ENCODE peak calls at places on chromosome 15, in four cellular contexts. L, Y, X and O are unnamed samples.

GRCh38 chr15:58564967-58565366 is 133.2 kb downstream of the LIPC start:
- DNase-seq in L (no peak), Y (no peak), X (no peak), O (no peak)

GRCh38 chr15:94056314-94056713 is 175.0 kb upstream of the MCTP2 start:
- DNase-seq in L (no peak), Y (peak), X (peak), O (no peak)

GRCh38 chr15:53962646-53963561 is 15.3 kb upstream of the UNC13C start:
- DNase-seq in L (peak), Y (no peak), X (peak), O (peak)

GRCh38 chr15:42131826-42132806 is 24.3 kb downstream of the PLA2G4F start:
- DNase-seq in L (peak), Y (no peak), X (no peak), O (no peak)

GRCh38 chr15:68615301-68615700 is 36.5 kb downstream of the CORO2B start:
- DNase-seq in L (no peak), Y (no peak), X (no peak), O (no peak)

GRCh38 chr15:20344601-20345400 is 196.8 kb downstream of the GOLGA6L6 start:
- DNase-seq in L (peak), Y (no peak), X (no peak), O (no peak)

GRCh38 chr15:67700023-67700422 is 125.3 kb upstream of the SKOR1 start:
- DNase-seq in L (no peak), Y (no peak), X (no peak), O (no peak)

GRCh38 chr15:68173119-68173518 is 32.0 kb downstream of the CALML4 start:
- DNase-seq in L (no peak), Y (no peak), X (no peak), O (no peak)

GRCh38 chr15:67172172-67172571 is 82.3 kb downstream of the AAGAB start:
- DNase-seq in L (no peak), Y (no peak), X (no peak), O (peak)

GRCh38 chr15:63156708-63157065 is 590 bp downstream of the RPS27L start:
- DNase-seq in L (peak), Y (no peak), X (peak), O (peak)

GRCh38 chr15:34795267-34796081 is at the start of gene ACTC1:
- DNase-seq in L (peak), Y (no peak), X (peak), O (peak)

GRCh38 chr15:50262533-50262932 is 3.0 kb downstream of the HDC start:
- DNase-seq in L (no peak), Y (no peak), X (no peak), O (no peak)

GRCh38 chr15:62770111-62770660 is 272.4 kb upstream of the TPM1 start:
- DNase-seq in L (no peak), Y (no peak), X (no peak), O (peak)

GRCh38 chr15:99155961-99156443 is 51.1 kb downstream of the SYNM start:
- DNase-seq in L (peak), Y (no peak), X (no peak), O (peak)

GRCh38 chr15:80996247-80996646 is 4.5 kb upstream of the TLNRD1 start:
- DNase-seq in L (no peak), Y (no peak), X (peak), O (peak)

GRCh38 chr15:61383421-61383820 is 154.3 kb upstream of the RORA start:
- DNase-seq in L (no peak), Y (no peak), X (peak), O (peak)

GRCh38 chr15:85041230-85041629 is 59.6 kb downstream of the PDE8A start:
- DNase-seq in L (no peak), Y (no peak), X (no peak), O (no peak)

GRCh38 chr15:100881573-100882336 is 2.1 kb downstream of the ALDH1A3 start:
- DNase-seq in L (no peak), Y (no peak), X (no peak), O (no peak)

GRCh38 chr15:92681141-92681622 is 25.6 kb upstream of the FAM174B start:
- DNase-seq in L (peak), Y (peak), X (peak), O (peak)

GRCh38 chr15:52100807-52101206 is 11.8 kb downstream of the BCL2L10 start:
- DNase-seq in L (peak), Y (peak), X (peak), O (peak)

GRCh38 chr15:92315595-92316211 is 78.0 kb upstream of the ST8SIA2 start:
- DNase-seq in L (no peak), Y (no peak), X (no peak), O (no peak)

GRCh38 chr15:59830873-59831272 is 141.8 kb upstream of the BNIP2 start:
- DNase-seq in L (no peak), Y (no peak), X (no peak), O (peak)

GRCh38 chr15:75982468-75982867 is 29.8 kb downstream of the NRG4 start:
- DNase-seq in L (no peak), Y (no peak), X (no peak), O (no peak)

GRCh38 chr15:48645558-48646330 is at the start of gene FBN1:
- DNase-seq in L (peak), Y (peak), X (peak), O (no peak)

GRCh38 chr15:63110428-63111026 is 11.1 kb upstream of the LACTB start:
- DNase-seq in L (no peak), Y (no peak), X (no peak), O (no peak)

GRCh38 chr15:62390793-62391543 is 225.9 kb upstream of the C2CD4B start:
- DNase-seq in L (peak), Y (no peak), X (peak), O (no peak)

GRCh38 chr15:90599639-90600038 is 69.9 kb downstream of the CRTC3 start:
- DNase-seq in L (no peak), Y (no peak), X (no peak), O (no peak)

GRCh38 chr15:90600954-90601353 is 71.2 kb downstream of the CRTC3 start:
- DNase-seq in L (no peak), Y (no peak), X (no peak), O (no peak)

GRCh38 chr15:90606641-90607040 is 76.9 kb downstream of the CRTC3 start:
- DNase-seq in L (no peak), Y (no peak), X (no peak), O (no peak)

GRCh38 chr15:90607361-90607760 is 77.6 kb downstream of the CRTC3 start:
- DNase-seq in L (no peak), Y (no peak), X (no peak), O (no peak)

DNA sequence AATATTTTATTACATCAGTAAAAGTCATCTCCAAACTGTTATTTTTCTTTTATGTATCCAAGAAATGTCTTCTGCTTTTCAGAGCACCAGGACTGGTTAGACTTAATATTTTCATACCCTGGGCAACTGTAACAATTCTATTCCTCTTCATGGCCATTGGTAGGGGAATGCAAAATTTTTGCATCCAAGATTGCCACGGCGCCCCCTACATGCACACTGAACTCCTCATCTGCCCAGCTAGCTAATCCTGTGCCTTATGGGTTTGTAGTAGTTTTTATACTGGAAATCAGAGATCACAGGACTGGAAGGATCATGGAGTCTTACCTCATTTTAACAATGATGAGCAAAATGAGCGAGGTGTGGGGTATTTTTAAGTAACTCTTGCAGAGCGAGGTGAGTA is 74.2 kb downstream of the CRTC3 start:
- DNase-seq in L (no peak), Y (no peak), X (peak), O (peak)
- TF ChIP-seq CTCF in L (peak), Y (peak), X (peak), O (peak)

DNA sequence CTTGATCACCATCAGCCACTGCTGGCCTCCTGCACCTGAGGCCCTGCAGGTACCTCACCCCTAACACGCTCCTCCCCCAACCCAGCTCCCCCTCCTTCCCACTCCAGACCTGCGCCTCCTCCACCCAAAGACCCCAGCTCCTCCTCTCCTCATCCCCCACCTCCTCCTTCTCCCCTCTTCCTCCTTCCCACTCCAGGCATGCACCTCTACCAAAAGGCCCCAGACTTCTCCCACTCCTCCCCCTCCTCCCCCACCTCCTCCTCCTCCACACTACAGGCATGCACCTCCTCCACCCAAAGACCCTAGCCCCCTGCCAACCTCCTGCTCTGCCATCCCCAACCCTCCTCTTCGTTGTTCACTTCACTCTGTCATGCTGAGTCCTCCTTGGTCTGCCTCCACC is 42.7 kb downstream of the CYP11A1 start:
- DNase-seq in L (no peak), Y (no peak), X (no peak), O (no peak)
- H3K4me3 ChIP-seq in L (no peak), Y (no peak), X (no peak), O (no peak)

GRCh38 chr15:30877070-30877469 is 26.6 kb upstream of the FAN1 start:
- DNase-seq in L (no peak), Y (no peak), X (no peak), O (no peak)

GRCh38 chr15:30882861-30883433 is 20.8 kb upstream of the FAN1 start:
- DNase-seq in L (no peak), Y (no peak), X (peak), O (no peak)

GRCh38 chr15:30878515-30878914 is 25.2 kb upstream of the FAN1 start:
- DNase-seq in L (no peak), Y (no peak), X (no peak), O (no peak)
- TF ChIP-seq CTCF in L (no peak), Y (no peak), X (no peak), O (no peak)

GRCh38 chr15:28992996-28993719 is 107.4 kb downstream of the APBA2 start:
- DNase-seq in L (no peak), Y (no peak), X (no peak), O (no peak)

GRCh38 chr15:28992340-28992864 is 106.6 kb downstream of the APBA2 start:
- DNase-seq in L (no peak), Y (no peak), X (no peak), O (no peak)

GRCh38 chr15:28989896-28990295 is 104.1 kb downstream of the APBA2 start:
- DNase-seq in L (no peak), Y (no peak), X (no peak), O (no peak)

GRCh38 chr15:28990390-28990789 is 104.6 kb downstream of the APBA2 start:
- DNase-seq in L (no peak), Y (no peak), X (no peak), O (no peak)

GRCh38 chr15:28991236-28992171 is 105.7 kb downstream of the APBA2 start:
- DNase-seq in L (no peak), Y (no peak), X (no peak), O (no peak)
- H3K4me3 ChIP-seq in L (no peak), Y (no peak), X (no peak), O (no peak)

DNA sequence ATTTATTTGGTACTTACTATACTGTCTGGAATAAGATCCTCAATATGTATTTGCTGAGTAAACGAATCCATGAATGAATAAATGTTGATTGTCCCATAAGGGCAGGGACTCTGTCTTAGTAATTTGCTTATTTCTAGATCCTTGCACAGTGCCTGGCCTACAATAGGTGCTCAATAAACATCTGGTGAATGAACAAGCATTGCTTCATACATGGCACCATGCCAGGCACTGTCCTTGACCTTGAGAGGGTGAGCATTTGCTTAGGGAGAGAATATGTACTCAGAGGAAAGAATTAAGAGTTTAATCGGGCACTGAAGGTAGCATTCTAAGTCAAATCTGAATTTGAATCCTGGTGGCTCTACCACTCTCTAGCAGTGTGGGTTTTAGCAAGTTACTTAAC is 282.1 kb downstream of the THSD4 start:
- DNase-seq in L (no peak), Y (no peak), X (peak), O (no peak)
- TF ChIP-seq CTCF in L (no peak), Y (no peak), X (no peak), O (no peak)

DNA sequence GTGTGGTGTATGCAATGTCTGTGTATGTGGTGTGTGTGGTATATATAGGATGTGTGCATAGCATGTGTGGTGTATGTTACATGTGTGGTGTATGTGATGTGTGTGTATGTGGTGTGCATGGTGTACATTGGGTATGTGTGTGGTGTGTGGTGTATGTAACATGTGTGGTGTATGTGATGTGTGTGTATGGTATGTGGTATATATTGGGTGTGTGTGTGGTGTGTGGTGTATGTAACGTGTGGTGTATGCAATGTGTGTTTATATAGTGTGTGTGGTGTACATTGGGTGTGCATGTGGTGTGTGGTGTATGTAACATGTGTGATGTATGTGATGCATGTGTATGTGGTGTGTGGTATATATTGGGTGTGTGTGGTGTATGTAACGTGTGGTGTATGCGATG is 41.9 kb downstream of the ARRDC4 start:
- DNase-seq in L (no peak), Y (no peak), X (no peak), O (no peak)
- H3K4me3 ChIP-seq in L (no peak), Y (no peak), X (no peak), O (no peak)

GRCh38 chr15:25667829-25668228 is 195.3 kb downstream of the ATP10A start:
- DNase-seq in L (no peak), Y (no peak), X (no peak), O (no peak)

GRCh38 chr15:25671132-25671531 is 192.0 kb downstream of the ATP10A start:
- DNase-seq in L (peak), Y (no peak), X (no peak), O (no peak)

GRCh38 chr15:25670025-25670554 is 193.0 kb downstream of the ATP10A start:
- DNase-seq in L (peak), Y (no peak), X (peak), O (no peak)

GRCh38 chr15:25668901-25669300 is 194.2 kb downstream of the ATP10A start:
- DNase-seq in L (no peak), Y (no peak), X (no peak), O (no peak)

DNA sequence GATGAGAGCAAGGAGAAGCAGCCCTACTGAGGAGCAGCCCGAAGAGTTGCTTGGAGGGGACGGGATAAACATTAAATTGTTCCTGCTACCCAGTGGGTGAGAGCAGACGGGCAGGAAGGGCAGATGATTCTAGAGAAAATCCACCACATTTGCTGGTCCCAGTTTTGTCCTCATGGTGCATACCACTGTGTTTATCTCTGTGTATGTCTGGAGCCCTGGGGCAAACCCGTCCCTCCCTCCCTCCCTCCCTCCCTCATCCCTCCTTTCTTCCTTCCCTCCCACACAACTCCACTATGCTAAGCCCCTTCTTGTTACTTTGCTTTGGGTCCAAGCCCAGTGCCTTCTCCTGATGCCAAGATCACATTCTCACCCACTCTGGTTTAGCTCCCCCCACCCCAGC is 194.9 kb downstream of the ATP10A start:
- DNase-seq in L (no peak), Y (no peak), X (no peak), O (no peak)
- TF ChIP-seq CTCF in L (no peak), Y (no peak), X (no peak), O (no peak)